ENCODE peak calls at places on chromosomes 7 and 10, in ten cellular contexts. One of them, this sample, is unnamed.

GRCh38 chr10:29119374-29119773 is 169.5 kb upstream of the LYZL1 start:
- DNase-seq in GM04504: no peak
- DNase-seq in WTC11: peak; percentile 91
- DNase-seq in neural crest cell: peak; percentile 63
- DNase-seq in choroid plexus epithelial cell: peak; percentile 39
- DNase-seq in activated T-cell treated with anti-CD3 and anti-CD28 coated beads, Interleukin-2, amount 50 U/mL, for 1 hour: no peak
- DNase-seq in T-cell: no peak
- DNase-seq in OCI-LY7: no peak
- DNase-seq in BJ: no peak
- DNase-seq in EL: peak; percentile 28
- DNase-seq in this sample: no peak

GRCh38 chr7:80921130-80921529 is 2.3 kb upstream of the SEMA3C start:
- DNase-seq in activated T-cell treated with anti-CD3 and anti-CD28 coated beads, Interleukin-2, amount 50 U/mL, for 1 hour: no peak
- DNase-seq in WTC11: no peak
- DNase-seq in EL: no peak
- DNase-seq in OCI-LY7: no peak
- DNase-seq in choroid plexus epithelial cell: no peak
- DNase-seq in T-cell: no peak
- DNase-seq in BJ: no peak
- DNase-seq in neural crest cell: no peak
- DNase-seq in GM04504: no peak
- DNase-seq in this sample: no peak

GRCh38 chr7:133429371-133429770 is 176.5 kb downstream of the EXOC4 start:
- DNase-seq in EL: no peak
- DNase-seq in OCI-LY7: no peak
- DNase-seq in BJ: no peak
- DNase-seq in neural crest cell: no peak
- DNase-seq in T-cell: no peak
- DNase-seq in GM04504: no peak
- DNase-seq in choroid plexus epithelial cell: peak; percentile 24
- DNase-seq in WTC11: no peak
- DNase-seq in activated T-cell treated with anti-CD3 and anti-CD28 coated beads, Interleukin-2, amount 50 U/mL, for 1 hour: no peak
- DNase-seq in this sample: no peak

GRCh38 chr7:112266141-112266540 is 59.6 kb downstream of the ZNF277 start:
- DNase-seq in OCI-LY7: no peak
- DNase-seq in EL: no peak
- DNase-seq in T-cell: no peak
- DNase-seq in WTC11: no peak
- DNase-seq in GM04504: no peak
- DNase-seq in BJ: no peak
- DNase-seq in neural crest cell: no peak
- DNase-seq in activated T-cell treated with anti-CD3 and anti-CD28 coated beads, Interleukin-2, amount 50 U/mL, for 1 hour: no peak
- DNase-seq in choroid plexus epithelial cell: no peak
- DNase-seq in this sample: no peak

GRCh38 chr7:106658504-106659368 is 2.2 kb downstream of the CCDC71L start:
- DNase-seq in activated T-cell treated with anti-CD3 and anti-CD28 coated beads, Interleukin-2, amount 50 U/mL, for 1 hour: no peak
- DNase-seq in BJ: no peak
- DNase-seq in GM04504: no peak
- DNase-seq in EL: no peak
- DNase-seq in WTC11: no peak
- DNase-seq in OCI-LY7: no peak
- DNase-seq in T-cell: no peak
- DNase-seq in neural crest cell: no peak
- DNase-seq in choroid plexus epithelial cell: no peak
- DNase-seq in this sample: no peak

GRCh38 chr10:8800426-8800825 is 745.9 kb downstream of the GATA3 start:
- DNase-seq in neural crest cell: no peak
- DNase-seq in OCI-LY7: no peak
- DNase-seq in EL: no peak
- DNase-seq in GM04504: no peak
- DNase-seq in activated T-cell treated with anti-CD3 and anti-CD28 coated beads, Interleukin-2, amount 50 U/mL, for 1 hour: no peak
- DNase-seq in BJ: no peak
- DNase-seq in choroid plexus epithelial cell: no peak
- DNase-seq in WTC11: no peak
- DNase-seq in T-cell: no peak
- DNase-seq in this sample: no peak

GRCh38 chr7:121624922-121625321 is 228.8 kb upstream of the FAM3C start:
- DNase-seq in WTC11: no peak
- DNase-seq in choroid plexus epithelial cell: peak; percentile 41
- DNase-seq in T-cell: no peak
- DNase-seq in EL: peak; percentile 5
- DNase-seq in OCI-LY7: no peak
- DNase-seq in activated T-cell treated with anti-CD3 and anti-CD28 coated beads, Interleukin-2, amount 50 U/mL, for 1 hour: no peak
- DNase-seq in BJ: no peak
- DNase-seq in GM04504: no peak
- DNase-seq in neural crest cell: no peak
- DNase-seq in this sample: no peak

GRCh38 chr7:26100940-26101339 is 51.1 kb upstream of the NFE2L3 start:
- DNase-seq in EL: no peak
- DNase-seq in T-cell: no peak
- DNase-seq in choroid plexus epithelial cell: peak; percentile 25
- DNase-seq in WTC11: no peak
- DNase-seq in OCI-LY7: peak; percentile 48
- DNase-seq in neural crest cell: peak; percentile 8
- DNase-seq in BJ: no peak
- DNase-seq in activated T-cell treated with anti-CD3 and anti-CD28 coated beads, Interleukin-2, amount 50 U/mL, for 1 hour: no peak
- DNase-seq in GM04504: no peak
- DNase-seq in this sample: no peak

GRCh38 chr7:55517191-55517633 is 55.1 kb downstream of the VOPP1 start:
- DNase-seq in activated T-cell treated with anti-CD3 and anti-CD28 coated beads, Interleukin-2, amount 50 U/mL, for 1 hour: no peak
- DNase-seq in EL: no peak
- DNase-seq in T-cell: no peak
- DNase-seq in WTC11: no peak
- DNase-seq in GM04504: no peak
- DNase-seq in choroid plexus epithelial cell: no peak
- DNase-seq in neural crest cell: no peak
- DNase-seq in OCI-LY7: no peak
- DNase-seq in BJ: no peak
- DNase-seq in this sample: no peak